ENCODE peak calls at places on chromosome 3, in five cellular contexts. B, U, K, G and M are unnamed samples.

GRCh38 chr3:71254658-71255057 is 328.9 kb downstream of the FOXP1 start:
- DNase-seq in K (no peak), U (peak; percentile 67), G (peak; percentile 39), B (no peak), M (no peak)

GRCh38 chr3:175378348-175378747 is 519.2 kb downstream of the NAALADL2 start:
- DNase-seq in K (no peak), U (no peak), G (no peak), B (no peak), M (no peak)

GRCh38 chr3:184582583-184582982 is 21.0 kb downstream of the EPHB3 start:
- DNase-seq in U (no peak), K (no peak), G (no peak), B (no peak), M (no peak)

GRCh38 chr3:143935678-143936077 is 35.9 kb upstream of the DIPK2A start:
- DNase-seq in K (no peak), U (peak; percentile 32), G (no peak), B (no peak), M (no peak)

GRCh38 chr3:33717616-33717865 is 513 bp downstream of the CLASP2 start:
- DNase-seq in B (no peak), G (peak; percentile 85), U (peak; percentile 83), K (peak; percentile 70), M (no peak)

GRCh38 chr3:115999598-115999997 is 376.3 kb downstream of the GAP43 start:
- DNase-seq in K (no peak), G (no peak), B (no peak), U (peak; percentile 23), M (no peak)

GRCh38 chr3:197814372-197814771 is 23.3 kb downstream of the LRCH3 start:
- DNase-seq in G (no peak), B (no peak), U (no peak), K (no peak), M (no peak)

GRCh38 chr3:30226606-30227151 is 379.7 kb upstream of the TGFBR2 start:
- DNase-seq in K (no peak), G (no peak), B (no peak), U (no peak), M (no peak)